ENCODE peak calls at places on chromosomes 4 and X, in five cellular contexts. V, F, Q, L and X are unnamed samples.

GRCh38 chr4:4780634-4781287 is 78.7 kb upstream of the MSX1 start:
- DNase-seq in Q (no peak), V (peak), L (no peak), F (no peak), X (peak)

GRCh38 chrX:149286940-149287349 is 218.2 kb downstream of the IDS start:
- DNase-seq in Q (peak), F (no peak), L (peak), V (peak), X (peak)

GRCh38 chr4:103150677-103151076 is 47.5 kb downstream of the CENPE start:
- DNase-seq in Q (no peak), L (no peak), V (no peak), F (no peak), X (peak)

GRCh38 chr4:120694973-120695372 is 227.6 kb downstream of the PRDM5 start:
- DNase-seq in F (no peak), Q (no peak), V (peak), L (no peak), X (peak)

GRCh38 chr4:24664956-24665355 is 80.6 kb upstream of the DHX15 start:
- DNase-seq in L (no peak), Q (no peak), V (no peak), F (no peak), X (no peak)

GRCh38 chr4:15755781-15756180 is 22.3 kb upstream of the CD38 start:
- DNase-seq in L (no peak), F (no peak), Q (no peak), V (no peak), X (no peak)

GRCh38 chrX:45434231-45434630 is 233.6 kb upstream of the DIPK2B start:
- DNase-seq in F (no peak), Q (no peak), L (no peak), V (no peak), X (no peak)

GRCh38 chr4:94039226-94039625 is 168.4 kb upstream of the SMARCAD1 start:
- DNase-seq in F (no peak), L (no peak), Q (no peak), V (no peak), X (no peak)

GRCh38 chr4:2042207-2042946 is 16.8 kb upstream of the NAT8L start:
- DNase-seq in F (peak), L (no peak), V (no peak), Q (no peak), X (no peak)

GRCh38 chr4:11429646-11430045 is 952 bp upstream of the HS3ST1 start:
- DNase-seq in V (no peak), F (no peak), L (no peak), Q (no peak), X (no peak)

GRCh38 chrX:31931225-31931624 is 859.4 kb upstream of the FTHL17 start:
- DNase-seq in V (peak), L (no peak), F (no peak), Q (no peak), X (peak)

GRCh38 chr4:119570401-119570800 is 58.2 kb downstream of the PDE5A start:
- DNase-seq in L (no peak), V (peak), F (no peak), Q (no peak), X (no peak)

GRCh38 chr4:98653890-98654867 is 4.2 kb downstream of the TSPAN5 start:
- DNase-seq in L (no peak), V (peak), F (no peak), Q (no peak), X (peak)

GRCh38 chr4:124515591-124515990 is 196.9 kb downstream of the ANKRD50 start:
- DNase-seq in F (no peak), V (no peak), L (no peak), Q (no peak), X (no peak)

GRCh38 chr4:140807491-140808257 is 51.5 kb upstream of the TBC1D9 start:
- DNase-seq in V (peak), Q (no peak), L (peak), F (no peak), X (no peak)

GRCh38 chr4:16226816-16227461 is 668 bp upstream of the TAPT1 start:
- DNase-seq in L (no peak), V (peak), F (peak), Q (peak), X (no peak)

GRCh38 chrX:133335027-133335426 is 80.3 kb downstream of the GPC4 start:
- DNase-seq in Q (no peak), L (no peak), F (no peak), V (peak), X (peak)

GRCh38 chr4:4368821-4369580 is 17.9 kb upstream of the NSG1 start:
- DNase-seq in V (no peak), Q (no peak), F (no peak), L (no peak), X (no peak)

GRCh38 chrX:79413963-79414362 is 46.8 kb upstream of the ITM2A start:
- DNase-seq in L (no peak), F (no peak), Q (no peak), V (no peak), X (no peak)

GRCh38 chr4:145886871-145887240 is 51.8 kb downstream of the ZNF827 start:
- DNase-seq in L (no peak), F (no peak), V (no peak), Q (no peak), X (no peak)

GRCh38 chr4:28702571-28702970 is 1841.9 kb downstream of the STIM2 start:
- DNase-seq in L (no peak), Q (no peak), V (peak), F (no peak), X (peak)

GRCh38 chr4:104677122-104677521 is 182.4 kb upstream of the CXXC4 start:
- DNase-seq in V (peak), L (no peak), Q (no peak), F (no peak), X (no peak)

GRCh38 chr4:140176735-140177134 is 22.8 kb upstream of the MAML3 start:
- DNase-seq in L (no peak), V (peak), Q (no peak), F (no peak), X (peak)

GRCh38 chr4:133147922-133148689 is 988 bp upstream of the PCDH10 start:
- DNase-seq in F (no peak), Q (no peak), V (peak), L (no peak), X (peak)

GRCh38 chr4:121950212-121950679 is 1.6 kb downstream of the TRPC3 start:
- DNase-seq in Q (peak), F (peak), L (peak), V (peak), X (peak)

GRCh38 chr4:1567808-1568581 is 116.1 kb downstream of the FAM53A start:
- DNase-seq in V (no peak), L (no peak), Q (no peak), F (peak), X (no peak)

GRCh38 chr4:38531126-38531737 is 132.8 kb upstream of the KLF3 start:
- DNase-seq in V (peak), L (no peak), Q (no peak), F (no peak), X (no peak)

GRCh38 chrX:13026877-13027652 is 17.4 kb downstream of the FAM9C start:
- DNase-seq in Q (no peak), F (no peak), V (no peak), L (no peak), X (no peak)

GRCh38 chrX:120316587-120317283 is 5.5 kb upstream of the TMEM255A start:
- DNase-seq in F (no peak), Q (no peak), L (no peak), V (peak), X (peak)

GRCh38 chr4:8762356-8762755 is 109.3 kb downstream of the HMX1 start:
- DNase-seq in Q (no peak), L (no peak), F (peak), V (no peak), X (no peak)

GRCh38 chrX:155966876-155967275 is 30.6 kb upstream of the IL9R start:
- DNase-seq in L (peak), Q (no peak), V (no peak), F (no peak), X (peak)

GRCh38 chrX:56986138-56986537 is 9.2 kb downstream of the SPIN3 start:
- DNase-seq in Q (no peak), V (no peak), F (no peak), L (no peak), X (no peak)

GRCh38 chr4:153679476-153679875 is 4.6 kb upstream of the TLR2 start:
- DNase-seq in Q (no peak), F (no peak), L (no peak), V (no peak), X (no peak)

GRCh38 chrX:132071260-132071659 is 48.2 kb downstream of the STK26 start:
- DNase-seq in V (peak), Q (no peak), L (no peak), F (no peak), X (no peak)

GRCh38 chr4:188986271-188986689 is 847.0 kb downstream of the TRIML1 start:
- DNase-seq in F (no peak), Q (no peak), L (no peak), V (peak), X (peak)

GRCh38 chr4:4502694-4503311 is 39.0 kb downstream of the STX18 start:
- DNase-seq in F (no peak), Q (no peak), L (no peak), V (peak), X (peak)